ENCODE peak calls at places on chromosomes 3 and 15, in nine cellular contexts. Z is NCI-H748 treated with DMSO at 0.1 percent for 48 hours; Q is B cell; W is stimulated activated CD4-positive, alpha-beta T cell treated with anti-CD3 and anti-CD28 coated beads, Interleukin-2, amount 100 ng/mL, for 4 hours; B is sciatic nerve; D is endothelial cell; C is HCEC 1CT; G is germinal center; A is cardiac fibroblast. N is an unnamed sample.

GRCh38 chr3:183541738-183542137 is 13.8 kb downstream of the KLHL6 start:
- DNase-seq in Z (no peak), Q (peak), W (no peak), B (no peak), D (no peak), C (no peak), G (no peak), A (no peak), N (no peak)

GRCh38 chr15:29822685-29823459 is 604 bp upstream of the TJP1 start:
- DNase-seq in Z (peak), Q (peak), W (no peak), B (peak), D (peak), C (peak), G (no peak), A (peak), N (peak)

GRCh38 chr15:87326274-87326673 is 930.3 kb downstream of the NTRK3 start:
- DNase-seq in Z (no peak), Q (no peak), W (no peak), B (no peak), D (no peak), C (no peak), G (no peak), A (peak), N (no peak)

GRCh38 chr3:120469440-120470415 is 18.9 kb upstream of the FSTL1 start:
- DNase-seq in Z (no peak), Q (no peak), W (no peak), B (no peak), D (no peak), C (peak), G (no peak), A (no peak), N (no peak)

GRCh38 chr3:195760345-195760983 is 39.7 kb downstream of the MUC20 start:
- DNase-seq in Z (no peak), Q (no peak), W (no peak), B (no peak), D (no peak), C (no peak), G (no peak), A (peak), N (no peak)

GRCh38 chr15:101533371-101534140 is 44.0 kb upstream of the PCSK6 start:
- DNase-seq in Z (no peak), Q (no peak), W (no peak), B (no peak), D (no peak), C (no peak), G (no peak), A (no peak), N (no peak)

GRCh38 chr15:25394893-25395292 is 43.9 kb downstream of the UBE3A start:
- DNase-seq in Z (no peak), Q (no peak), W (no peak), B (no peak), D (no peak), C (no peak), G (no peak), A (no peak), N (no peak)

GRCh38 chr15:88243895-88244787 is 12.4 kb downstream of the NTRK3 start:
- DNase-seq in Z (peak), Q (peak), W (no peak), B (no peak), D (peak), C (peak), G (peak), A (peak), N (peak)

GRCh38 chr3:134897391-134898131 is 102.5 kb downstream of the EPHB1 start:
- DNase-seq in Z (no peak), Q (no peak), W (no peak), B (no peak), D (no peak), C (no peak), G (no peak), A (no peak), N (no peak)

GRCh38 chr3:160150066-160150465 is 75.2 kb upstream of the C3orf80 start:
- DNase-seq in Z (no peak), Q (no peak), W (no peak), B (no peak), D (no peak), C (no peak), G (no peak), A (peak), N (no peak)

GRCh38 chr3:11305509-11305908 is 33.3 kb downstream of the ATG7 start:
- DNase-seq in Z (no peak), Q (no peak), W (no peak), B (no peak), D (no peak), C (peak), G (no peak), A (no peak), N (no peak)

GRCh38 chr15:99738047-99738847 is 5.0 kb upstream of the LYSMD4 start:
- DNase-seq in Z (no peak), Q (no peak), W (no peak), B (no peak), D (no peak), C (no peak), G (no peak), A (no peak), N (no peak)

GRCh38 chr3:61530355-61530754 is 31.0 kb upstream of the PTPRG start:
- DNase-seq in Z (peak), Q (peak), W (no peak), B (no peak), D (peak), C (peak), G (no peak), A (peak), N (no peak)

GRCh38 chr3:37384117-37384516 is 209.7 kb upstream of the LRRFIP2 start:
- DNase-seq in Z (no peak), Q (no peak), W (no peak), B (no peak), D (no peak), C (no peak), G (no peak), A (no peak), N (no peak)